ENCODE peak calls at places on chromosome 5, in ten cellular contexts. X is right atrium auricular region; Q is astrocyte of the spinal cord; O is psoas muscle; H is fibroblast of lung; V is CD4-positive, alpha-beta memory T cell; B is left lung; L is right cardiac atrium; R is neuronal stem cell; N is K562. T is an unnamed sample.

GRCh38 chr5:174301848-174302625 is 256.5 kb downstream of the NSG2 start:
- DNase-seq in V (no peak), B (no peak), H (no peak), L (no peak), Q (no peak), O (no peak), X (peak), R (no peak), N (no peak), T (no peak)

GRCh38 chr5:52661903-52662302 is 125.8 kb upstream of the ITGA1 start:
- DNase-seq in H (no peak), N (no peak), O (no peak), R (no peak), B (no peak), V (no peak), Q (no peak), L (no peak), X (no peak), T (no peak)

GRCh38 chr5:169910393-169910792 is 69.9 kb downstream of the INSYN2B start:
- DNase-seq in L (no peak), R (no peak), X (no peak), O (no peak), H (no peak), Q (no peak), N (no peak), B (no peak), V (no peak), T (no peak)

GRCh38 chr5:111198281-111198948 is 25.8 kb upstream of the CAMK4 start:
- DNase-seq in O (no peak), R (no peak), L (no peak), X (no peak), Q (no peak), V (no peak), B (no peak), N (no peak), H (no peak), T (no peak)

GRCh38 chr5:169647566-169647965 is 10.5 kb downstream of the DOCK2 start:
- DNase-seq in O (no peak), B (no peak), L (no peak), V (no peak), X (no peak), N (no peak), R (no peak), Q (no peak), H (no peak), T (no peak)

GRCh38 chr5:120749737-120750136 is 285.6 kb downstream of the PRR16 start:
- DNase-seq in V (no peak), B (no peak), O (no peak), Q (peak), R (no peak), L (no peak), H (no peak), X (no peak), N (no peak), T (no peak)

GRCh38 chr5:81207009-81207408 is 26.1 kb upstream of the CKMT2 start:
- DNase-seq in Q (peak), H (no peak), X (no peak), V (no peak), L (no peak), O (no peak), R (no peak), B (no peak), N (peak), T (no peak)

GRCh38 chr5:1754531-1755220 is 45.0 kb downstream of the MRPL36 start:
- DNase-seq in V (no peak), X (no peak), N (no peak), Q (no peak), L (no peak), B (peak), H (no peak), O (no peak), R (no peak), T (no peak)

GRCh38 chr5:93044860-93045666 is 536.0 kb downstream of the NR2F1-AS1 start:
- DNase-seq in B (no peak), R (no peak), O (no peak), H (no peak), X (no peak), V (no peak), Q (no peak), L (no peak), N (no peak), T (no peak)

GRCh38 chr5:34521628-34522290 is 134.4 kb upstream of the RAI14 start:
- DNase-seq in L (no peak), V (no peak), X (no peak), N (no peak), Q (no peak), H (no peak), O (no peak), R (no peak), B (no peak), T (no peak)

GRCh38 chr5:173501922-173502321 is 114.5 kb downstream of the BOD1 start:
- DNase-seq in H (no peak), Q (no peak), V (no peak), L (no peak), N (no peak), B (no peak), R (no peak), O (no peak), X (no peak), T (no peak)

GRCh38 chr5:169200086-169200778 is 100.7 kb downstream of the SLIT3 start:
- DNase-seq in V (no peak), O (no peak), R (no peak), H (no peak), X (no peak), Q (no peak), B (no peak), L (no peak), N (no peak), T (no peak)

GRCh38 chr5:89236900-89237299 is 353.9 kb upstream of the MEF2C start:
- DNase-seq in V (no peak), O (no peak), B (no peak), N (no peak), R (no peak), X (no peak), Q (no peak), L (no peak), H (peak), T (no peak)

GRCh38 chr5:1011226-1011631 is 2.6 kb downstream of the NKD2 start:
- DNase-seq in H (no peak), L (peak), Q (no peak), X (no peak), V (peak), B (peak), O (peak), R (no peak), N (peak), T (peak)

GRCh38 chr5:142568271-142568995 is 117.5 kb downstream of the FGF1 start:
- DNase-seq in O (no peak), V (no peak), H (peak), N (no peak), B (no peak), X (no peak), Q (peak), R (no peak), L (peak), T (no peak)

GRCh38 chr5:168072665-168073064 is 218.8 kb upstream of the WWC1 start:
- DNase-seq in R (no peak), B (no peak), X (no peak), L (no peak), N (no peak), Q (no peak), H (no peak), O (no peak), V (no peak), T (no peak)

GRCh38 chr5:38540348-38540747 is 16.1 kb downstream of the LIFR start:
- DNase-seq in Q (no peak), N (no peak), B (peak), O (peak), L (peak), V (no peak), X (no peak), H (no peak), R (no peak), T (peak)

GRCh38 chr5:1661831-1662558 is 137.6 kb downstream of the MRPL36 start:
- DNase-seq in H (no peak), V (no peak), N (no peak), L (no peak), B (peak), O (peak), X (peak), R (no peak), Q (no peak), T (no peak)

GRCh38 chr5:24747327-24747726 is 102.5 kb upstream of the CDH10 start:
- DNase-seq in Q (no peak), O (no peak), N (no peak), B (no peak), V (no peak), R (no peak), L (no peak), H (no peak), X (no peak), T (no peak)

GRCh38 chr5:72194846-72195245 is 87.6 kb downstream of the MAP1B start:
- DNase-seq in V (peak), N (no peak), L (no peak), Q (peak), B (no peak), R (no peak), H (peak), X (no peak), O (no peak), T (no peak)

GRCh38 chr5:136374003-136374402 is 8.7 kb upstream of the TRPC7 start:
- DNase-seq in V (no peak), H (peak), O (no peak), B (no peak), X (no peak), Q (no peak), R (no peak), L (no peak), N (no peak), T (no peak)

GRCh38 chr5:16809816-16810502 is 126.1 kb downstream of the MYO10 start:
- DNase-seq in V (no peak), B (no peak), Q (peak), L (no peak), H (peak), X (no peak), N (no peak), R (no peak), O (no peak), T (peak)

GRCh38 chr5:160923927-160924705 is 72.1 kb upstream of the ATP10B start:
- DNase-seq in B (no peak), N (no peak), Q (no peak), R (no peak), X (no peak), V (no peak), O (no peak), L (no peak), H (no peak), T (no peak)

DNA sequence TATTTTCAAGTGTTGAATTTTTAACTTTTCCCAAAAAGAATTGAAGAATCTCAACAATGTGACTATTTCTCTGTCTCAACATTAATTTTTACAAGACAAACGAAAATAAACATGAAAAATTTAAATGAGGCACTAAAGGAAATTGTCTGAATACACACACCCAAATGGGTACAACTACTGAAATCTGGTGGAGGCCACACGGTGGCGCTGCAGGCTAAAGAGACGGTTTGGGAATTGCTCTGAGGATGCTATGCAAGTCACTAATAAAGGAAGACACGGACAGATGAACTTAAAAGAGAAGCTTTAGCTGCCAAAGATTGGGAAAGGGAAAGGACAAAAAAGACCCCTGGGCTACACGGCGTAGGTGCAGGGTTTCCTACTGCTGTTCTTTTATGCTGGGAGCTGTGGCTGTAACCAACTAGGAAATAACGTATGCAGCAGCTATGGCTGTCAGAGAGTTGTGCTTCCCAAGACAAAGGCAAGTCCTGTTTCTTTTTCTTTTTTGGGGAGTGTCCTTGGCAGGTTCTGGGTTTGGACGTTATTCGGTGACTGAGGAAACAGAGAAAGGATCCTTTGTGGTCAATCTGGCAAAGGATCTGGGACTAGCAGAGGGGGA is at the start of gene PCDHB10:
- DNase-seq in O (no peak), N (peak), B (no peak), V (no peak), Q (no peak), R (peak), L (no peak), X (no peak), H (peak), T (no peak)
- H3K4me3 ChIP-seq in O (no peak), N (no peak), B (no peak), V (no peak), Q (peak), R (peak), L (no peak), X (no peak), H (peak), T (no peak)

GRCh38 chr5:33153373-33153772 is 287.4 kb upstream of the TARS1 start:
- DNase-seq in R (no peak), V (no peak), Q (no peak), N (no peak), L (no peak), O (no peak), H (peak), B (no peak), X (no peak), T (no peak)

GRCh38 chr5:33143405-33144123 is 297.2 kb upstream of the TARS1 start:
- DNase-seq in H (no peak), B (no peak), R (no peak), V (no peak), Q (no peak), L (no peak), N (no peak), O (no peak), X (no peak), T (no peak)

GRCh38 chr5:33153891-33154290 is 286.9 kb upstream of the TARS1 start:
- DNase-seq in H (peak), O (no peak), V (no peak), B (no peak), N (no peak), X (no peak), L (no peak), Q (peak), R (no peak), T (no peak)

GRCh38 chr5:33146916-33147315 is 293.8 kb upstream of the TARS1 start:
- DNase-seq in N (no peak), O (no peak), R (no peak), L (no peak), Q (no peak), H (peak), V (no peak), X (no peak), B (no peak), T (no peak)

DNA sequence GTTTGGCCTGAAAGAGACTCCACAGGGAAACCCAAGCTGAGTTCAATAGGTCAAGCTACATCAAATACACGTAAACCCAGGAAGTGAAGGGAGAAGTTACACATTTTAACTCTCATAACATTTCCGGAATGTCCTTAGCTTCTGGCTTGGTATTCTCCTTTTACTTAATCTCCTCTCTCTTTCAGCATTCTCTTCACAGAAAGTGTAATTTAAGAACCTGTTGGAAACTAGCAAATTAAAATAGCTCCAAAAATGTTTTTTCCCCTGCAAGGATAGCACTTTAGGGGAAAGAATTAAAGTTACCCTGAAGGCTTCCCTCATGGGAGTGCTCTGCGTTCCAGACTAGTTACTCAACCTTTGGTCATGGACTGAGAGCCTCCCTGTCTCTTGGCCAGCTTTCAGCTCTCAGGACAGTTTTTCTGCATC is 292.7 kb upstream of the TARS1 start:
- DNase-seq in X (no peak), Q (peak), V (no peak), N (no peak), L (peak), O (peak), R (no peak), B (no peak), H (peak), T (peak)
- H3K4me3 ChIP-seq in X (no peak), Q (no peak), V (no peak), N (no peak), L (no peak), O (no peak), R (no peak), B (no peak), H (no peak), T (no peak)

DNA sequence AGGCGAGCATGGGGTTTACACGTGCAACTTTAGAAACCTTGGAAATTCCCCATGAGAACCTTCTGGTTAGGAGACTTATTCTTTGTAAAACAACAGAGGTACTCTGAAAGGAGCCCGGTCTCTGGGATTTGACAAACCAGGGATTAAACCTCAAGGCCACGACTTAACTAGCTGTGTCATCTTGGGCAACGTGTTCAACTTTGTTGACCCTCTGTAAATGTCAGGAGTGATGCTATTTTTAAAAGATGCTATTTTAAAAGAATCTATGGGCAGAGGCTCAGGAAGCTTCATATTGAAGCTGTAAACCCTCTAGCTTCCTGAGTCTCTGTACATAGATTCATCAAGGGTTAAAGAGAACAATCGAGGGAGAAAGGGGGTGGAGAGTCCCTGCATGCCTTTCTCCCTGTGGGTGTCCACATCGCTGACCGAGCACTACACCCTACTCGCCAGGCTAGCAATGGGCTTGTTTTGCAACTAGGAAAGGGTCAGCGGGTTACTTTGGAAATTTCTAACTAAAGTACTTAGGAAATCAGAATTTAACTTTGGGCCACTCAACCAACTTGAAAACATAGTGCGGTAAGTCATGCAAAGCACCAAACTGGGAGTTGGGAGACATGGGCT is 2.1 kb downstream of the SLC36A2 start:
- DNase-seq in V (no peak), Q (no peak), B (no peak), L (no peak), O (no peak), N (no peak), R (no peak), H (no peak), X (no peak), T (no peak)
- H3K4me3 ChIP-seq in V (no peak), Q (no peak), B (no peak), L (no peak), O (peak), N (no peak), R (no peak), H (no peak), X (no peak), T (no peak)

DNA sequence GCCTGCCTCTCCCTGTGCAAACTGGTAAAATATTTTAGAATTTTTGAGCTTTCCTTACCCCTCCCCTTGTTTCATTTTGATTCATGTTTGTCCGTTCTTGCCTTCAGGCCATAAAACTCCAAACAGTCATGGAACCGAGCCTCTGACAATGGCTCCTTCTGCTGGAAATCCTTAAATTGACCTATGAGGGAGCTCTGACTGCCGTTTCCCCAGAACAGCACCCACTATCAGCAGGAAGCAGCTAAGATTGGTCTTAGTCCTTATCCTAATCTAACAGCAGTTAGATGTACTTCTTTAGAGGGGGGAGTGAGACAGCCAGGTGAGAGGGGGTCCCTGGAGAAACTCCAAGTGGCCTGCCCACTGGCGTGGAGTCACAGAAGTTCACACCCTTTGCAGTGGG is 106.7 kb downstream of the FAM174A start:
- DNase-seq in L (no peak), N (peak), O (no peak), H (no peak), Q (no peak), R (no peak), V (no peak), X (no peak), B (no peak), T (no peak)
- H3K4me3 ChIP-seq in L (no peak), N (no peak), O (no peak), H (no peak), Q (no peak), R (no peak), V (no peak), X (no peak), B (no peak), T (no peak)

DNA sequence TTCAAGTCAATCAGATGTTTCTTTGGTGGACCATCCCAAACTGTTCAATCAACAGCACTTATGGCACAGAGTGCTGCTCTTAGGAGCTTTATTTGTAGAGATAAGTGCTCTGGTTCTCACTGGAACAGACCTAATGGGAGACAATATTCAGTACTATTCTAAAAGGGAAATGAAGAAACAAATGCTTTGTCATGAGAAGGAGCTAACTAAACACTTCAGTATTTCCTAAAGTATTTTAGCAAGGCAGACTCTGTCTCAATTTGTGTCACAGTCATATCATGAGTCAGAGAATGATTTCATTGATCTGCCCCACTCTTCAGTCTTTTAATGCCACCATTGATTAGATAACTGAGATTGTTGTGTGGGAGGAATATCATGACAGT is 175.3 kb downstream of the SLF1 start:
- DNase-seq in X (no peak), B (no peak), O (no peak), R (no peak), N (no peak), V (no peak), L (no peak), Q (no peak), H (peak), T (no peak)
- H3K4me3 ChIP-seq in X (no peak), B (no peak), O (no peak), R (no peak), N (no peak), V (no peak), L (no peak), Q (no peak), H (no peak), T (no peak)

DNA sequence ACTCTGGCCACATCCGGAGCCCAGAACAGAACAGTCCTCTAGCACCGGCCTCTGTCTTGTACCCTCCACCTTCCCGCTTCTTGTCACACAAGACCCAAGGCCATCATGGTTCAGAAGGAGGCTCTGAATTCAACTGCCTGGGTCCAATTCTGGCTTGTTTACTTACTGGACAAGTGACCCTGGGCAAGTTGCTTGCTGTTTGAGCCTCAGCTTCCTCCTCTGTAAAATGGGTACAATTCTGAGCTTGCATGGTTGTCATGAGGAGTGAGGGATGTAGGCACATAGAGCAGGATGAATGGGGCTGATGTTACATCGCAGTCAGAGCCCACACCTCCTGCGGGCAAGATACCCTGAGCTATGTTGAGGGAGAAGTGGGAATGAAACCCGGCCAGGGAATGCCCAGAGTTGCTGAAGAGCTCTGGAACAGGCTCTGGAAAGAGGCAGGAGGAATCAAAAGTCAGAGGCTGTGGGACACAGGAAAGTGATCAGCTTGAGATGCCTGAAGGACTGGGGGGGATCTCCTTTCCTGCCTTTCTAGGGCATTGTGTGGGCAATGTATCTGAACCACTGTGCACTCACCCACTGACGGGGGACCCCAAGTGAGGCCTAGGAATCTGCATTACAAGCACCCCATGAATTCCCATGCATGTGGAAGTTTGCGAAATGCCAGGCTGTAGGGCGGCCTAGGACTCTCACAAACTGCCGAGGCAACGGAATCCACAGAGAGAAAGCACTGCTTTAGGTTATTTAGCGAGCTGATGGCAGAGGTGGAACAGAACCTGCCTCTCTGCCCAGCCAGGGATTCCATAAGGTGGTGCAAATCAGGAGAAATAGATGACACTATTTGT is 29.4 kb upstream of the IL17B start:
- DNase-seq in R (no peak), B (no peak), O (no peak), N (no peak), X (no peak), L (no peak), V (no peak), Q (no peak), H (no peak), T (no peak)
- H3K4me3 ChIP-seq in R (no peak), B (peak), O (peak), N (no peak), X (peak), L (peak), V (no peak), Q (peak), H (peak), T (peak)

GRCh38 chr5:80191991-80192398 is 63.9 kb downstream of the SERINC5 start:
- DNase-seq in H (peak), X (peak), N (no peak), B (no peak), V (peak), O (peak), L (peak), Q (no peak), R (no peak), T (peak)
- H3K4me3 ChIP-seq in H (no peak), X (peak), N (no peak), B (no peak), V (peak), O (peak), L (no peak), Q (no peak), R (no peak), T (peak)